ENCODE peak calls at places on chromosomes 7 and 10, in seven cellular contexts. V is mucosa of descending colon, N is fibroblast of lung, R is cardiac muscle cell, A is sigmoid colon, I is endodermal cell, K is A549. P is an unnamed sample. For H3K9me3, the result is how much of the 10 kb centered on the place peaks cover.

GRCh38 chr10:78194539-78195402 is 161.1 kb downstream of the RPS24 start:
- DNase-seq in V (no peak), N (no peak), R (no peak), A (no peak), I (peak), K (no peak), P (no peak)

GRCh38 chr10:113052076-113052830 is 102.2 kb downstream of the TCF7L2 start:
- DNase-seq in V (no peak), N (peak), R (no peak), A (peak), I (no peak), K (no peak), P (no peak)

GRCh38 chr7:43771567-43771966 is 13.1 kb downstream of the BLVRA start:
- DNase-seq in V (no peak), N (no peak), R (no peak), A (no peak), I (no peak), K (no peak), P (no peak)

GRCh38 chr10:105844653-105845052 is 1203.6 kb downstream of the SORCS3 start:
- DNase-seq in V (no peak), N (no peak), R (no peak), A (no peak), I (peak), K (no peak), P (no peak)

GRCh38 chr7:49980414-49980813 is 112.6 kb downstream of the ZPBP start:
- DNase-seq in V (no peak), N (no peak), R (no peak), A (no peak), I (no peak), K (no peak), P (no peak)

GRCh38 chr10:126133082-126133620 is 236.8 kb downstream of the FANK1 start:
- DNase-seq in V (no peak), N (no peak), R (no peak), A (no peak), I (no peak), K (no peak), P (no peak)

GRCh38 chr7:141954334-141954733 is 7.6 kb upstream of the CLEC5A start:
- DNase-seq in V (no peak), N (no peak), R (no peak), A (no peak), I (no peak), K (no peak), P (no peak)

GRCh38 chr10:30392564-30392990 is 41.4 kb upstream of the MAP3K8 start:
- DNase-seq in V (peak), N (peak), R (peak), A (peak), I (peak), K (peak), P (peak)

GRCh38 chr10:22618081-22618785 is 96.1 kb downstream of the PIP4K2A start:
- DNase-seq in V (no peak), N (no peak), R (peak), A (no peak), I (no peak), K (no peak), P (no peak)

GRCh38 chr7:137943132-137943551 is 58.7 kb downstream of the CREB3L2 start:
- DNase-seq in V (no peak), N (peak), R (no peak), A (no peak), I (peak), K (no peak), P (no peak)

GRCh38 chr7:155268211-155268610 is 29.5 kb upstream of the INSIG1 start:
- DNase-seq in V (no peak), N (no peak), R (no peak), A (no peak), I (no peak), K (no peak), P (no peak)

GRCh38 chr7:148708026-148708685 is 9.5 kb downstream of the CUL1 start:
- DNase-seq in V (no peak), N (no peak), R (peak), A (no peak), I (no peak), K (no peak), P (peak)

GRCh38 chr7:96920713-96921112 is 84.6 kb upstream of the DLX6 start:
- DNase-seq in V (no peak), N (no peak), R (no peak), A (no peak), I (no peak), K (no peak), P (no peak)

GRCh38 chr10:49579621-49580020 is 30.5 kb upstream of the SLC18A3 start:
- DNase-seq in V (no peak), N (no peak), R (no peak), A (no peak), I (no peak), K (no peak), P (no peak)

GRCh38 chr7:152423991-152424347 is 11.8 kb downstream of the KMT2C start:
- DNase-seq in V (no peak), N (no peak), R (no peak), A (no peak), I (no peak), K (no peak), P (no peak)
- H3K9me3 ChIP-seq in V (under half), N (under half), R (under half), A (under half), I (under half), K (under half), P (under half)

DNA sequence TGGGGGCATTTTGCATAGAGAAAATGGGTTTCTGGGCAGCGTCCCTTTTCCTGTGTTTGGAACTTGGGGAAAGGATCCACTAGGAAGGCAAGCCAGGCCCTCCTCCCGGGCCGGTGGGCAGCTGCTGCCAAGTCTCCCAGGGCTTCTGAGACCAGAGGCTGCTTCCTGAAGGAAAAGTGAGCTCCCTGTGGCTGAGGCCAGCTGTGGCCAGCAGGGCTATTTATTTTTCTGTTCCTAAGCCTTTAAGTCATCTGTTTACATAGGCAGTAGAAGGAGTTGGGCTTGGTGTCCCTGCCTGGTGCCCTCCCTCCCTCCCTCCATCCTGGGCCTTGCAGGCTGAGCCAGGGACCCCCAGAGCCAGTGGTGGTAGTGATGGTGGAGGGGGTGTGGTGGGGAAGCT is 70.5 kb upstream of the COL13A1 start:
- DNase-seq in V (no peak), N (peak), R (no peak), A (peak), I (peak), K (no peak), P (no peak)
- TF ChIP-seq CTCF in V (no peak), N (no peak), R (no peak), A (no peak), I (peak), K (no peak), P (no peak)

GRCh38 chr7:25249772-25250171 is 21.5 kb upstream of the NPVF start:
- DNase-seq in V (no peak), N (no peak), R (no peak), A (no peak), I (no peak), K (no peak), P (no peak)
- H3K9me3 ChIP-seq in V (under half), N (under half), R (under half), A (under half), I (under half), K (under half), P (under half)

DNA sequence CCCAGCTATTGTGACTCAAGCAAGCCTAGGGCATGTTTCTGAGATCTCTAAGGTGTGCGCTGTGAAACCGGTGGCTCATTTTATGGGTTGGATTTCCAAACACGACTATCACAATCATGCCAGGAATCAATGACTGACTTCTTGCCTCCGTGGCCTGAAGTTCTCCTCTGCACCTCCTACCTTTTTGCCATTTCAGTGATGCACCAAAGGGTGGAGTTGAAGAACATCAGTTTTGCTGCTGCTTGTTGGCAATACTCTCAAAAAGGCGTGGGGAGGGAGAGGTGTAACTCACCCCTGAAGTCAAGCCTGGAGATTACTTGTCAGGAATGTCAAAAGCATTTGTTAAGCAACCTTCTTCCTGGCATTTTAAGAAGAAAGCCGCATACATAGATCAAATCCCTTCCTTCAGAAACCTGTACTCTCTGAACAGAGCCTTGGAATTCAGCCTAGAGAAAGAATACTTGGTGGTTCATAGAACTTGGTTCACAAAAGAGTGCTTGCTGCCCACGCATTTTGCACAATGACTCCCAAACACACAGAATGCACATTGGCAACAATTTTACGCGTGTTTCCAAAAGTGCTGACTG is 41.0 kb downstream of the KIAA1217 start:
- DNase-seq in V (no peak), N (no peak), R (no peak), A (no peak), I (no peak), K (no peak), P (no peak)
- TF ChIP-seq CTCF in V (no peak), N (no peak), R (no peak), A (no peak), I (no peak), K (no peak), P (no peak)

GRCh38 chr7:159093351-159093971 is 51.2 kb downstream of the VIPR2 start:
- DNase-seq in V (no peak), N (no peak), R (no peak), A (peak), I (peak), K (no peak), P (no peak)
- H3K9me3 ChIP-seq in V (under half), N (under half), R (under half), A (under half), I (under half), K (under half), P (under half)

DNA sequence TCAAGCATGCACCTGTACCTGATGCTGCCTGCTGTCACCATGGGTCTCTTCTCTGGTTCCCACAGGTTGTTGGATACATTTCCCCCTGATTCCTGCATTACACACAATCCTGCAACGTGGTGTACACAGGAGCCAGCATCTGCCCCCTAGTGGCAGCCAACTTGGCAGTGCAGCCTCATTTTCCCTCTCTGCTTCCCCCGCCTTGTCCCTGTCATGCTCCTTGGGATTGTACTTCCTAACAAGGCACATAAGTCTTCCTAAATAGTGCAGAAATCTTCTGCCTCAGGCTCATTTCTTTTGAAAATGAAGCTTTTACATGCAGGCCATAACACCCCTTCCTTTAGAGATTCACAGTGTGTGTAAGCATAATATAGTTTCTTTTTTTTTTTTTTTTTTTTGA is 387.5 kb downstream of the CCSER2 start:
- DNase-seq in V (no peak), N (no peak), R (peak), A (no peak), I (peak), K (peak), P (no peak)
- TF ChIP-seq CTCF in V (peak), N (no peak), R (peak), A (no peak), I (peak), K (peak), P (peak)

DNA sequence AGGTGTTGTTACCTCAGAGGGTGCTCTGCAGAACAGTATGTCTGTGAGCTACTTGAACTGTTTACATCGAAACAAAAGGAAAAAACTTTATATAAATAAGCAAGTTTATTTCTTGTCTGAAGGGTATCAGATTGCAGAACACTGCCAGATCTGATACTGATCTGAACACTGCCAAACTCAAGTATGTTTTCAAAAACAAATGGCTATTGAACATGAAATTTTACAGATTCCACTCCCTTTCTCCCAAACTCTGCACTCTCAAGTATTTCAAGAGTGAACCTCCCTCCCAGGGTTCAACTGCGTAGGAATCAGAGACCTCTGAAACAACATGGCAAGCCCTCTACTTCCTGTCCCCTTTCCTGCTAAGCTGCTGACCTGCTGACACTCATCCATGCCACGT is 216.6 kb downstream of the ZNF33B start:
- DNase-seq in V (no peak), N (no peak), R (no peak), A (no peak), I (no peak), K (no peak), P (no peak)
- H3K9me3 ChIP-seq in V (under half), N (under half), R (under half), A (under half), I (half or more), K (under half), P (under half)

GRCh38 chr7:76381814-76382213 is 23.0 kb upstream of the YWHAG start:
- DNase-seq in V (no peak), N (no peak), R (no peak), A (no peak), I (no peak), K (no peak), P (no peak)
- TF ChIP-seq CTCF in V (no peak), N (peak), R (no peak), A (no peak), I (peak), K (no peak), P (no peak)